ENCODE peak calls at places on chromosomes 13 and 19, in four cellular contexts. One of them, this sample, is unnamed.

GRCh38 chr19:4811328-4812131 is 20.0 kb downstream of the TICAM1 start:
- DNase-seq in body of pancreas: peak; percentile 89
- DNase-seq in mesenchymal stem cell: peak; percentile 68
- DNase-seq in H1: peak; percentile 99
- DNase-seq in this sample: peak; percentile 48

GRCh38 chr13:109220631-109221030 is 565.8 kb downstream of the IRS2 start:
- DNase-seq in mesenchymal stem cell: no peak
- DNase-seq in H1: no peak
- DNase-seq in body of pancreas: no peak
- DNase-seq in this sample: no peak

GRCh38 chr13:26678330-26678729 is 82.3 kb downstream of the GPR12 start:
- DNase-seq in H1: no peak
- DNase-seq in body of pancreas: no peak
- DNase-seq in mesenchymal stem cell: no peak
- DNase-seq in this sample: no peak

GRCh38 chr13:49020940-49021548 is 45.3 kb downstream of the FNDC3A start:
- DNase-seq in mesenchymal stem cell: no peak
- DNase-seq in body of pancreas: no peak
- DNase-seq in H1: no peak
- DNase-seq in this sample: no peak

GRCh38 chr19:10468133-10468532 is 35.0 kb downstream of the KEAP1 start:
- DNase-seq in mesenchymal stem cell: no peak
- DNase-seq in body of pancreas: no peak
- DNase-seq in H1: no peak
- DNase-seq in this sample: no peak

GRCh38 chr13:29428310-29428991 is 167.0 kb downstream of the SLC7A1 start:
- DNase-seq in body of pancreas: peak; percentile 27
- DNase-seq in mesenchymal stem cell: peak; percentile 35
- DNase-seq in H1: peak; percentile 71
- DNase-seq in this sample: no peak

GRCh38 chr19:40567750-40568494 is 8.8 kb upstream of the SHKBP1 start:
- DNase-seq in H1: peak; percentile 74
- DNase-seq in mesenchymal stem cell: no peak
- DNase-seq in body of pancreas: no peak
- DNase-seq in this sample: no peak

GRCh38 chr19:1455336-1456120 is 5.6 kb downstream of the APC2 start:
- DNase-seq in H1: peak; percentile 97
- DNase-seq in mesenchymal stem cell: peak; percentile 54
- DNase-seq in body of pancreas: peak; percentile 67
- DNase-seq in this sample: peak; percentile 43

GRCh38 chr19:8306235-8307054 is 1.7 kb downstream of the CD320 start:
- DNase-seq in mesenchymal stem cell: no peak
- DNase-seq in body of pancreas: no peak
- DNase-seq in H1: peak; percentile 43
- DNase-seq in this sample: no peak

GRCh38 chr13:114128624-114129522 is 3.5 kb downstream of the RASA3 start:
- DNase-seq in H1: no peak
- DNase-seq in mesenchymal stem cell: peak; percentile 98
- DNase-seq in body of pancreas: peak; percentile 48
- DNase-seq in this sample: no peak

GRCh38 chr13:23715092-23715761 is 145.0 kb downstream of the TNFRSF19 start:
- DNase-seq in body of pancreas: no peak
- DNase-seq in H1: no peak
- DNase-seq in mesenchymal stem cell: no peak
- DNase-seq in this sample: no peak

GRCh38 chr13:113153810-113154748 is 4.4 kb upstream of the PROZ start:
- DNase-seq in mesenchymal stem cell: peak; percentile 74
- DNase-seq in body of pancreas: peak; percentile 83
- DNase-seq in H1: peak; percentile 71
- DNase-seq in this sample: no peak

GRCh38 chr13:68816715-68817114 is 1290.9 kb upstream of the ATXN8OS start:
- DNase-seq in body of pancreas: no peak
- DNase-seq in H1: no peak
- DNase-seq in mesenchymal stem cell: no peak
- DNase-seq in this sample: no peak

GRCh38 chr13:32135655-32136054 is 104.1 kb downstream of the FRY start:
- DNase-seq in H1: no peak
- DNase-seq in mesenchymal stem cell: peak; percentile 66
- DNase-seq in body of pancreas: no peak
- DNase-seq in this sample: no peak

GRCh38 chr19:7743425-7743841 is 3.9 kb downstream of the CD209 start:
- DNase-seq in mesenchymal stem cell: no peak
- DNase-seq in H1: no peak
- DNase-seq in body of pancreas: no peak
- DNase-seq in this sample: no peak

GRCh38 chr19:16875584-16876555 is 12.9 kb upstream of the F2RL3 start:
- DNase-seq in body of pancreas: no peak
- DNase-seq in H1: no peak
- DNase-seq in mesenchymal stem cell: no peak
- DNase-seq in this sample: no peak

GRCh38 chr19:29798783-29799182 is 13.0 kb upstream of the CCNE1 start:
- DNase-seq in H1: no peak
- DNase-seq in mesenchymal stem cell: no peak
- DNase-seq in body of pancreas: no peak
- DNase-seq in this sample: no peak

GRCh38 chr13:22220186-22221160 is 549.6 kb downstream of the FGF9 start:
- DNase-seq in body of pancreas: no peak
- DNase-seq in mesenchymal stem cell: no peak
- DNase-seq in H1: no peak
- DNase-seq in this sample: no peak

GRCh38 chr13:43767351-43767901 is 19.3 kb downstream of the ENOX1 start:
- DNase-seq in H1: no peak
- DNase-seq in mesenchymal stem cell: peak; percentile 10
- DNase-seq in body of pancreas: no peak
- DNase-seq in this sample: no peak

GRCh38 chr13:59914556-59914955 is 249.2 kb downstream of the DIAPH3 start:
- DNase-seq in mesenchymal stem cell: no peak
- DNase-seq in body of pancreas: no peak
- DNase-seq in H1: no peak
- DNase-seq in this sample: no peak

GRCh38 chr13:74771964-74772363 is 637.8 kb upstream of the KLF12 start:
- DNase-seq in mesenchymal stem cell: peak; percentile 63
- DNase-seq in H1: no peak
- DNase-seq in body of pancreas: no peak
- DNase-seq in this sample: no peak

GRCh38 chr19:19817357-19817756 is 4.2 kb downstream of the ZNF506 start:
- DNase-seq in H1: no peak
- DNase-seq in mesenchymal stem cell: no peak
- DNase-seq in body of pancreas: no peak
- DNase-seq in this sample: no peak

DNA sequence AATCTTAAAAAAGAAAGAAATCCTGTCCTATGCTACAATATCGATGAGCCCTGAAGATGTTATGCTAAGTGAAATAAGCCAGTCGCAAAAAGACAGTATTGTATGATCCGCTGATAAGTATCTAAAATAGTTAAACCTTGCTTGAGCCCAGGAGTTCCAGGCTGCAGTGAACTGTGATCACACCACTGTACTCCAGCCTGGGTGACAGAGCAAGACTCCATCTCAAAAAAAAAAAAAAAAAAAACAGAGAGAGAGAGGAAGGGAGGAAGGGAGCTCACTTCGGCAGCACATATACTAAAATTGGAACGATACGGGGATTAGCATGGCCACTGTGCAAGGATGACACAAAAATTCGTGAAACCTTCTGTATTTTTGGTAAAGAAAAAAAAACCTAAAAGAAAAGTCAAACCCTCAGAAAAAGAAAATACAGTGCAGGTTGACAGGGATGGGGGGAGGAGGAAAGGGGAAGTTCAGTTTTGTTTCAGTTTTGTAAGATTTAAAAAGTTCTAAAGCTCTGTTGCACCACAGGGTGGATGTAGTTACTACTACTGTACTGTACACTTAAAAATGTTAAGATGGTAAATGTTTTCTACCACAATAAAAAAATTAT is 8.4 kb downstream of the CLASRP start:
- DNase-seq in H1: no peak
- DNase-seq in body of pancreas: no peak
- DNase-seq in mesenchymal stem cell: no peak
- DNase-seq in this sample: no peak
- H3K27ac ChIP-seq in H1: no peak overlapping the region
- H3K27ac ChIP-seq in body of pancreas: no peak overlapping the region
- H3K27ac ChIP-seq in mesenchymal stem cell: no peak overlapping the region
- H3K27ac ChIP-seq in this sample: no peak overlapping the region

GRCh38 chr19:3338541-3339181 is 27.7 kb upstream of the NFIC start:
- DNase-seq in body of pancreas: peak; percentile 88
- DNase-seq in mesenchymal stem cell: peak; percentile 41
- DNase-seq in H1: no peak
- DNase-seq in this sample: no peak
- H3K27ac ChIP-seq in body of pancreas: peak overlapping the region; percentile 89
- H3K27ac ChIP-seq in mesenchymal stem cell: no peak overlapping the region
- H3K27ac ChIP-seq in H1: no peak overlapping the region
- H3K27ac ChIP-seq in this sample: peak overlapping the region; percentile 83

GRCh38 chr13:61391426-61391825 is 24.2 kb downstream of the PCDH20 start:
- DNase-seq in mesenchymal stem cell: no peak
- DNase-seq in body of pancreas: no peak
- DNase-seq in H1: no peak
- DNase-seq in this sample: no peak
- H3K27ac ChIP-seq in mesenchymal stem cell: no peak overlapping the region
- H3K27ac ChIP-seq in body of pancreas: no peak overlapping the region
- H3K27ac ChIP-seq in H1: no peak overlapping the region
- H3K27ac ChIP-seq in this sample: no peak overlapping the region

GRCh38 chr19:47509973-47510372 is 4.9 kb downstream of the NAPA start:
- DNase-seq in H1: no peak
- DNase-seq in mesenchymal stem cell: no peak
- DNase-seq in body of pancreas: peak; percentile 68
- DNase-seq in this sample: no peak

GRCh38 chr19:47510516-47511127 is 4.2 kb downstream of the NAPA start:
- DNase-seq in H1: no peak
- DNase-seq in mesenchymal stem cell: no peak
- DNase-seq in body of pancreas: no peak
- DNase-seq in this sample: no peak

GRCh38 chr19:47512183-47512947 is 2.5 kb downstream of the NAPA start:
- DNase-seq in H1: no peak
- DNase-seq in body of pancreas: peak; percentile 92
- DNase-seq in mesenchymal stem cell: peak; percentile 33
- DNase-seq in this sample: no peak

GRCh38 chr19:47511681-47512080 is 3.2 kb downstream of the NAPA start:
- DNase-seq in H1: no peak
- DNase-seq in body of pancreas: peak; percentile 33
- DNase-seq in mesenchymal stem cell: peak; percentile 33
- DNase-seq in this sample: no peak

GRCh38 chr19:47511128-47511517 is 3.7 kb downstream of the NAPA start:
- DNase-seq in body of pancreas: peak; percentile 68
- DNase-seq in mesenchymal stem cell: no peak
- DNase-seq in H1: no peak
- DNase-seq in this sample: no peak
- H3K27ac ChIP-seq in body of pancreas: peak overlapping the region; percentile 82
- H3K27ac ChIP-seq in mesenchymal stem cell: no peak overlapping the region
- H3K27ac ChIP-seq in H1: no peak overlapping the region
- H3K27ac ChIP-seq in this sample: no peak overlapping the region

GRCh38 chr13:40113644-40114304 is 458.3 kb downstream of the COG6 start:
- DNase-seq in body of pancreas: peak; percentile 18
- DNase-seq in H1: no peak
- DNase-seq in mesenchymal stem cell: peak; percentile 14
- DNase-seq in this sample: no peak

GRCh38 chr13:40103864-40104263 is 448.4 kb downstream of the COG6 start:
- DNase-seq in mesenchymal stem cell: no peak
- DNase-seq in H1: no peak
- DNase-seq in body of pancreas: no peak
- DNase-seq in this sample: no peak

GRCh38 chr13:40114305-40114896 is 458.9 kb downstream of the COG6 start:
- DNase-seq in body of pancreas: no peak
- DNase-seq in mesenchymal stem cell: no peak
- DNase-seq in H1: no peak
- DNase-seq in this sample: no peak

DNA sequence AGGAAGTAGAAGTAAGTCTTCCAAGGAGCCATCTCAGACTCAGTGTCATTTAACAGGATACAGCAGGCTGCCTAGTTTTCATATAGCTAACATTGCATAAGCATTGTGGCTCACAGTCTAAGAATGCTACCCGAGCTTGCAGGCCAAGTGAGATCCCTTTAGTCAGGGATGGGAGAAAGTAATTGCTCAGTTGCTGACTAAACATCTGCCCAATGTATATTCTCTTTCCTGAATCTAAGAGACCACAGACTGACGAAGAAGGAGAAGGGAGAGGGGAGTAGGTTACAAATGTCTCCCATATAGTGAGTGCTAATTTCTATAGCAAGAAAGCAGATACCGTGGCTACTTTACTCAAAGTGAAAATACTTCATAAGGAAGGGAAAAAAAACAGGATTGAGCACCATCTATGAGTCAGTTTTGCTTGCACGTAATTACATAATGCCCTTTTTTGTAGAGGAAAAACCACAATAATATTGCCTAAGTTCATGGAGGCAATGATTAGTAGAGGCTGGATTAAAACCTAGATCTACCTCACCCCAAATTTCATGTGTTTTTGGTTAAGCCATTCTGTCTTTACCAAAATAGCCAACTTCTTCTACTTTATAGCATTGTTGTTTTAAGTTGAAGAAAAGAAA is 454.0 kb downstream of the COG6 start:
- DNase-seq in body of pancreas: no peak
- DNase-seq in mesenchymal stem cell: peak; percentile 93
- DNase-seq in H1: no peak
- DNase-seq in this sample: no peak
- H3K27ac ChIP-seq in body of pancreas: no peak overlapping the region
- H3K27ac ChIP-seq in mesenchymal stem cell: peak overlapping the region; percentile 68
- H3K27ac ChIP-seq in H1: no peak overlapping the region
- H3K27ac ChIP-seq in this sample: no peak overlapping the region

GRCh38 chr13:35356572-35356971 is 119.9 kb downstream of the MAB21L1 start:
- DNase-seq in mesenchymal stem cell: no peak
- DNase-seq in body of pancreas: no peak
- DNase-seq in H1: no peak
- DNase-seq in this sample: no peak
- H3K27ac ChIP-seq in mesenchymal stem cell: no peak overlapping the region
- H3K27ac ChIP-seq in body of pancreas: no peak overlapping the region
- H3K27ac ChIP-seq in H1: no peak overlapping the region
- H3K27ac ChIP-seq in this sample: no peak overlapping the region